ENCODE peak calls at places on chromosome 18, in ten cellular contexts. P is activated CD4-positive, CD25-positive, alpha-beta regulatory T cell; C is Peyer's patch; I is hepatocyte; K is NCI-H748 treated with DMSO at 0.1 percent for 48 hours; B is Panc1; N is memory B cell; Y is activated naive CD4-positive, alpha-beta T cell; O is mesendoderm; V is Ammon's horn. Q is an unnamed sample.

GRCh38 chr18:54776282-54776977 is 51.8 kb upstream of the RAB27B start:
- DNase-seq in P (no peak), C (no peak), I (peak), K (no peak), B (peak), N (no peak), Y (no peak), O (no peak), V (no peak), Q (no peak)

GRCh38 chr18:12336251-12336650 is 28.2 kb downstream of the TUBB6 start:
- DNase-seq in P (no peak), C (no peak), I (no peak), K (no peak), B (no peak), N (no peak), Y (no peak), O (peak), V (no peak), Q (no peak)

GRCh38 chr18:39244242-39244641 is 1678.6 kb upstream of the CELF4 start:
- DNase-seq in P (no peak), C (no peak), I (no peak), K (no peak), B (no peak), N (no peak), Y (no peak), O (no peak), V (no peak), Q (no peak)

GRCh38 chr18:48841381-48842258 is 109.1 kb downstream of the SMAD7 start:
- DNase-seq in P (no peak), C (peak), I (peak), K (no peak), B (no peak), N (no peak), Y (no peak), O (peak), V (peak), Q (no peak)

GRCh38 chr18:24086082-24086481 is 52.8 kb upstream of the CABYR start:
- DNase-seq in P (no peak), C (no peak), I (no peak), K (peak), B (peak), N (no peak), Y (no peak), O (no peak), V (no peak), Q (no peak)

GRCh38 chr18:5285326-5285725 is 10.2 kb downstream of the ZBTB14 start:
- DNase-seq in P (no peak), C (no peak), I (no peak), K (no peak), B (no peak), N (no peak), Y (no peak), O (no peak), V (peak), Q (no peak)

GRCh38 chr18:7466190-7466589 is 100.9 kb upstream of the PTPRM start:
- DNase-seq in P (no peak), C (no peak), I (no peak), K (no peak), B (no peak), N (no peak), Y (no peak), O (no peak), V (no peak), Q (no peak)

GRCh38 chr18:11570770-11571169 is 38.6 kb upstream of the SLC35G4 start:
- DNase-seq in P (no peak), C (no peak), I (no peak), K (no peak), B (no peak), N (no peak), Y (no peak), O (no peak), V (no peak), Q (no peak)

GRCh38 chr18:4224031-4224704 is 230.9 kb downstream of the DLGAP1 start:
- DNase-seq in P (no peak), C (no peak), I (no peak), K (no peak), B (no peak), N (no peak), Y (no peak), O (no peak), V (no peak), Q (no peak)

GRCh38 chr18:23885750-23886149 is 128.8 kb upstream of the TTC39C start:
- DNase-seq in P (no peak), C (no peak), I (no peak), K (no peak), B (no peak), N (no peak), Y (no peak), O (peak), V (no peak), Q (no peak)

GRCh38 chr18:35854095-35854494 is 118.4 kb upstream of the RMP24 start:
- DNase-seq in P (no peak), C (no peak), I (no peak), K (no peak), B (no peak), N (no peak), Y (no peak), O (no peak), V (no peak), Q (no peak)

GRCh38 chr18:3394648-3395047 is 55.3 kb upstream of the TGIF1 start:
- DNase-seq in P (no peak), C (no peak), I (no peak), K (no peak), B (no peak), N (no peak), Y (no peak), O (no peak), V (no peak), Q (no peak)

Q was measured in progenitor cell of endocrine pancreas.